ENCODE peak calls at places on chromosomes 2 and 18, in six cellular contexts. U is T-cell, G is HCT116, T is cardiac fibroblast, Y is tibial nerve, N is chondrocyte. P is an unnamed sample.

GRCh38 chr18:24011095-24011917 is 3.2 kb upstream of the TTC39C start:
- DNase-seq in U (no peak), G (no peak), T (no peak), Y (no peak), N (no peak), P (no peak)

GRCh38 chr2:120472891-120473309 is 127.0 kb downstream of the INHBB start:
- DNase-seq in U (no peak), G (no peak), T (no peak), Y (no peak), N (no peak), P (no peak)

GRCh38 chr2:27085670-27086089 is 892 bp upstream of the KHK start:
- DNase-seq in U (no peak), G (no peak), T (peak), Y (peak), N (no peak), P (peak)

GRCh38 chr2:42171396-42171971 is 2.3 kb downstream of the EML4 start:
- DNase-seq in U (no peak), G (no peak), T (peak), Y (no peak), N (no peak), P (no peak)

GRCh38 chr2:132522901-132523300 is 106.3 kb downstream of the GPR39 start:
- DNase-seq in U (no peak), G (no peak), T (no peak), Y (no peak), N (no peak), P (no peak)

GRCh38 chr2:13616656-13617055 is 899.9 kb downstream of the TRIB2 start:
- DNase-seq in U (no peak), G (no peak), T (no peak), Y (no peak), N (no peak), P (no peak)

GRCh38 chr2:200616656-200617055 is 30.8 kb downstream of the AOX1 start:
- DNase-seq in U (no peak), G (no peak), T (peak), Y (no peak), N (no peak), P (no peak)

GRCh38 chr18:75624836-75625235 is 197.3 kb upstream of the SMIM21 start:
- DNase-seq in U (no peak), G (no peak), T (no peak), Y (no peak), N (no peak), P (no peak)

GRCh38 chr18:34223164-34223892 is 1.4 kb downstream of the NOL4 start:
- DNase-seq in U (no peak), G (no peak), T (no peak), Y (no peak), N (no peak), P (no peak)

GRCh38 chr2:71253476-71253875 is 26.6 kb upstream of the PAIP2B start:
- DNase-seq in U (no peak), G (no peak), T (no peak), Y (no peak), N (no peak), P (no peak)

GRCh38 chr2:88159955-88160415 is 10.2 kb upstream of the THNSL2 start:
- DNase-seq in U (no peak), G (peak), T (peak), Y (no peak), N (no peak), P (peak)

GRCh38 chr18:32366586-32367538 is 103.8 kb downstream of the GAREM1 start:
- DNase-seq in U (no peak), G (no peak), T (peak), Y (no peak), N (no peak), P (peak)

GRCh38 chr2:216006164-216006663 is 7.1 kb downstream of the MREG start:
- DNase-seq in U (no peak), G (no peak), T (peak), Y (no peak), N (no peak), P (no peak)

GRCh38 chr2:100606740-100607343 is 44.0 kb downstream of the PDCL3 start:
- DNase-seq in U (no peak), G (peak), T (peak), Y (no peak), N (no peak), P (peak)

GRCh38 chr2:205706769-205707375 is 24.6 kb downstream of the NRP2 start:
- DNase-seq in U (no peak), G (no peak), T (peak), Y (no peak), N (no peak), P (peak)

GRCh38 chr18:1965016-1965415 is 606.3 kb downstream of the METTL4 start:
- DNase-seq in U (no peak), G (no peak), T (no peak), Y (no peak), N (no peak), P (no peak)

GRCh38 chr18:79804130-79804772 is 6.5 kb downstream of the KCNG2 start:
- DNase-seq in U (no peak), G (no peak), T (no peak), Y (no peak), N (peak), P (no peak)

GRCh38 chr2:6949009-6949351 is 31.8 kb downstream of the RNF144A start:
- DNase-seq in U (no peak), G (no peak), T (no peak), Y (no peak), N (no peak), P (no peak)

GRCh38 chr18:46886893-46887292 is 30.4 kb downstream of the PIAS2 start:
- DNase-seq in U (no peak), G (no peak), T (no peak), Y (no peak), N (no peak), P (no peak)